ENCODE peak calls at places on chromosomes 6 and 20, in ten cellular contexts. M is HL-60; S is aorta; F is stimulated activated CD4-positive, alpha-beta T cell treated with anti-CD3 and anti-CD28 coated beads, Interleukin-15, amount 100 ng/mL, for 1 hour; J is stimulated activated CD8-positive, alpha-beta memory T cell treated with anti-CD3 and anti-CD28 coated beads, Interleukin-2, amount 100 ng/mL, for 1 hour; K is NCI-H187 treated with DMSO at 0.1 percent for 48 hours; U is natural killer cell treated with Interleukin-12 subunit alpha and Interleukin-12 subunit beta and Interleukin-15 and Interleukin-18, amount 100 ng/mL, for 72 hours; G is mammary epithelial cell; L is substantia nigra; Y is activated gamma-delta T cell. O is an unnamed sample.

GRCh38 chr6:43495409-43495941 is 14.7 kb downstream of the LRRC73 start:
- DNase-seq in M (peak), S (no peak), F (no peak), J (no peak), K (no peak), U (no peak), G (peak), L (no peak), Y (no peak), O (no peak)

GRCh38 chr20:60764328-60764727 is 487.7 kb upstream of the CDH4 start:
- DNase-seq in M (no peak), S (no peak), F (no peak), J (no peak), K (no peak), U (no peak), G (no peak), L (no peak), Y (no peak), O (no peak)

GRCh38 chr6:118370722-118371121 is 177.4 kb upstream of the PLN start:
- DNase-seq in M (no peak), S (no peak), F (no peak), J (no peak), K (no peak), U (no peak), G (no peak), L (no peak), Y (no peak), O (no peak)

GRCh38 chr6:87832025-87832825 is 130.2 kb upstream of the AKIRIN2 start:
- DNase-seq in M (no peak), S (no peak), F (no peak), J (no peak), K (peak), U (no peak), G (peak), L (no peak), Y (no peak), O (peak)

GRCh38 chr6:143698329-143698728 is 20.6 kb downstream of the PHACTR2 start:
- DNase-seq in M (no peak), S (no peak), F (no peak), J (no peak), K (no peak), U (no peak), G (no peak), L (no peak), Y (no peak), O (no peak)

GRCh38 chr6:129954749-129955431 is 63.5 kb upstream of the L3MBTL3 start:
- DNase-seq in M (no peak), S (no peak), F (no peak), J (no peak), K (no peak), U (no peak), G (peak), L (no peak), Y (no peak), O (no peak)

GRCh38 chr6:115287467-115287866 is 773.2 kb downstream of the FRK start:
- DNase-seq in M (no peak), S (no peak), F (no peak), J (no peak), K (no peak), U (no peak), G (no peak), L (no peak), Y (no peak), O (no peak)

GRCh38 chr6:156685823-156686428 is 91.3 kb upstream of the ARID1B start:
- DNase-seq in M (no peak), S (no peak), F (no peak), J (no peak), K (no peak), U (no peak), G (no peak), L (no peak), Y (no peak), O (no peak)

GRCh38 chr20:63293456-63293855 is 470 bp downstream of the COL20A1 start:
- DNase-seq in M (no peak), S (no peak), F (no peak), J (no peak), K (no peak), U (no peak), G (no peak), L (no peak), Y (no peak), O (no peak)

GRCh38 chr20:62441986-62442539 is 14.7 kb upstream of the RBBP8NL start:
- DNase-seq in M (no peak), S (no peak), F (no peak), J (no peak), K (no peak), U (no peak), G (no peak), L (no peak), Y (no peak), O (no peak)

GRCh38 chr6:27168586-27169443 is 78.7 kb upstream of the PRSS16 start:
- DNase-seq in M (no peak), S (no peak), F (no peak), J (no peak), K (no peak), U (no peak), G (peak), L (no peak), Y (no peak), O (no peak)

GRCh38 chr6:169224185-169224695 is 29.4 kb downstream of the THBS2 start:
- DNase-seq in M (no peak), S (peak), F (no peak), J (no peak), K (no peak), U (no peak), G (peak), L (no peak), Y (no peak), O (no peak)

GRCh38 chr6:35808688-35809087 is 3.5 kb downstream of the LHFPL5 start:
- DNase-seq in M (no peak), S (no peak), F (no peak), J (no peak), K (peak), U (no peak), G (no peak), L (no peak), Y (no peak), O (peak)

GRCh38 chr6:148566664-148567350 is 180.0 kb upstream of the UST start:
- DNase-seq in M (no peak), S (no peak), F (no peak), J (no peak), K (no peak), U (no peak), G (no peak), L (no peak), Y (no peak), O (no peak)

GRCh38 chr6:8392569-8392968 is 42.8 kb downstream of the SLC35B3 start:
- DNase-seq in M (no peak), S (no peak), F (no peak), J (no peak), K (no peak), U (no peak), G (no peak), L (no peak), Y (no peak), O (no peak)

GRCh38 chr6:45378324-45378926 is 691 bp upstream of the SUPT3H start:
- DNase-seq in M (no peak), S (peak), F (peak), J (no peak), K (no peak), U (no peak), G (no peak), L (no peak), Y (peak), O (no peak)

GRCh38 chr6:167103041-167103816 is 19.7 kb upstream of the CCR6 start:
- DNase-seq in M (no peak), S (peak), F (no peak), J (no peak), K (no peak), U (no peak), G (no peak), L (no peak), Y (no peak), O (no peak)

GRCh38 chr20:43853918-43854317 is 60.7 kb upstream of the TOX2 start:
- DNase-seq in M (no peak), S (no peak), F (no peak), J (no peak), K (no peak), U (no peak), G (no peak), L (no peak), Y (no peak), O (no peak)

GRCh38 chr6:37535701-37536461 is 36.2 kb upstream of the CCDC167 start:
- DNase-seq in M (no peak), S (no peak), F (no peak), J (no peak), K (no peak), U (no peak), G (peak), L (no peak), Y (no peak), O (no peak)

GRCh38 chr6:140175486-140175885 is 801.0 kb upstream of the CITED2 start:
- DNase-seq in M (no peak), S (no peak), F (no peak), J (no peak), K (no peak), U (no peak), G (no peak), L (no peak), Y (no peak), O (no peak)

GRCh38 chr6:144493035-144493910 is 208.1 kb downstream of the UTRN start:
- DNase-seq in M (no peak), S (no peak), F (no peak), J (no peak), K (no peak), U (no peak), G (peak), L (no peak), Y (no peak), O (no peak)

GRCh38 chr6:79404261-79404660 is 133.0 kb downstream of the LCA5 start:
- DNase-seq in M (no peak), S (no peak), F (no peak), J (no peak), K (no peak), U (no peak), G (no peak), L (no peak), Y (no peak), O (no peak)

GRCh38 chr20:18773566-18773965 is 40.0 kb upstream of the SCP2D1 start:
- DNase-seq in M (no peak), S (no peak), F (no peak), J (no peak), K (no peak), U (no peak), G (no peak), L (no peak), Y (no peak), O (no peak)

GRCh38 chr6:148497256-148497655 is 154.6 kb downstream of the SASH1 start:
- DNase-seq in M (no peak), S (no peak), F (no peak), J (no peak), K (no peak), U (no peak), G (peak), L (no peak), Y (no peak), O (no peak)

GRCh38 chr6:89509719-89510339 is 76.9 kb downstream of the ANKRD6 start:
- DNase-seq in M (no peak), S (no peak), F (no peak), J (no peak), K (no peak), U (no peak), G (no peak), L (no peak), Y (no peak), O (no peak)

GRCh38 chr6:166166314-166167257 is 1.1 kb downstream of the TBXT start:
- DNase-seq in M (no peak), S (no peak), F (no peak), J (no peak), K (no peak), U (no peak), G (no peak), L (no peak), Y (no peak), O (no peak)

GRCh38 chr6:2810092-2810671 is 31.5 kb downstream of the SERPINB1 start:
- DNase-seq in M (peak), S (no peak), F (no peak), J (no peak), K (no peak), U (peak), G (peak), L (no peak), Y (no peak), O (no peak)

GRCh38 chr20:60254901-60255411 is 296.7 kb downstream of the CDH26 start:
- DNase-seq in M (no peak), S (no peak), F (no peak), J (no peak), K (no peak), U (no peak), G (peak), L (no peak), Y (no peak), O (no peak)

GRCh38 chr20:40760399-40760798 is 71.4 kb upstream of the MAFB start:
- DNase-seq in M (no peak), S (no peak), F (no peak), J (no peak), K (no peak), U (no peak), G (no peak), L (no peak), Y (no peak), O (no peak)

GRCh38 chr6:20789162-20789561 is 254.9 kb downstream of the CDKAL1 start:
- DNase-seq in M (no peak), S (no peak), F (no peak), J (no peak), K (no peak), U (no peak), G (no peak), L (no peak), Y (no peak), O (peak)

GRCh38 chr20:35342154-35342769 is 50.0 kb upstream of the FAM83C start:
- DNase-seq in M (peak), S (no peak), F (no peak), J (no peak), K (no peak), U (no peak), G (no peak), L (no peak), Y (no peak), O (no peak)

GRCh38 chr6:163756079-163756478 is 341.6 kb downstream of the QKI start:
- DNase-seq in M (peak), S (no peak), F (no peak), J (no peak), K (no peak), U (no peak), G (no peak), L (no peak), Y (no peak), O (no peak)

GRCh38 chr20:16491277-16491912 is 81.9 kb downstream of the KIF16B start:
- DNase-seq in M (no peak), S (no peak), F (no peak), J (no peak), K (no peak), U (no peak), G (no peak), L (no peak), Y (no peak), O (no peak)

GRCh38 chr20:11216451-11217314 is 542.9 kb upstream of the JAG1 start:
- DNase-seq in M (no peak), S (no peak), F (no peak), J (no peak), K (no peak), U (no peak), G (no peak), L (no peak), Y (no peak), O (no peak)

O was measured in NCI-H1436 treated with DMSO at 0.1 percent for 48 hours.